ENCODE peak calls at places on chromosomes 13 and 19, in eight cellular contexts. One of them, this sample, is unnamed.
A peak's percentile ranks its signal among the peaks of the same experiment; 100 is the strongest.

GRCh38 chr13:40348096-40348679 is 318.3 kb downstream of the FOXO1 start:
- DNase-seq in esophagus squamous epithelium: no peak
- DNase-seq in ovary: no peak
- DNase-seq in foreskin keratinocyte: no peak
- DNase-seq in A549: no peak
- DNase-seq in adrenal gland: no peak
- DNase-seq in endothelial cell: no peak
- DNase-seq in OCI-LY7: no peak
- DNase-seq in this sample: no peak

GRCh38 chr19:435056-435706 is 25.7 kb downstream of the SHC2 start:
- DNase-seq in esophagus squamous epithelium: no peak
- DNase-seq in ovary: no peak
- DNase-seq in foreskin keratinocyte: no peak
- DNase-seq in A549: no peak
- DNase-seq in adrenal gland: no peak
- DNase-seq in endothelial cell: no peak
- DNase-seq in OCI-LY7: no peak
- DNase-seq in this sample: no peak

GRCh38 chr13:46389457-46389856 is 2.4 kb upstream of the RUBCNL start:
- DNase-seq in esophagus squamous epithelium: no peak
- DNase-seq in ovary: no peak
- DNase-seq in foreskin keratinocyte: no peak
- DNase-seq in A549: no peak
- DNase-seq in adrenal gland: no peak
- DNase-seq in endothelial cell: no peak
- DNase-seq in OCI-LY7: peak; percentile 63
- DNase-seq in this sample: no peak

GRCh38 chr13:72662548-72662947 is 64.9 kb downstream of the MZT1 start:
- DNase-seq in esophagus squamous epithelium: no peak
- DNase-seq in ovary: no peak
- DNase-seq in foreskin keratinocyte: no peak
- DNase-seq in A549: no peak
- DNase-seq in adrenal gland: no peak
- DNase-seq in endothelial cell: no peak
- DNase-seq in OCI-LY7: no peak
- DNase-seq in this sample: no peak

GRCh38 chr19:16121967-16122366 is 10.3 kb downstream of the RAB8A start:
- DNase-seq in esophagus squamous epithelium: no peak
- DNase-seq in ovary: no peak
- DNase-seq in foreskin keratinocyte: peak; percentile 92
- DNase-seq in A549: no peak
- DNase-seq in adrenal gland: no peak
- DNase-seq in endothelial cell: no peak
- DNase-seq in OCI-LY7: no peak
- DNase-seq in this sample: no peak

GRCh38 chr19:28393574-28394336 is 819.2 kb downstream of the UQCRFS1 start:
- DNase-seq in esophagus squamous epithelium: no peak
- DNase-seq in ovary: no peak
- DNase-seq in foreskin keratinocyte: no peak
- DNase-seq in A549: no peak
- DNase-seq in adrenal gland: peak; percentile 15
- DNase-seq in endothelial cell: no peak
- DNase-seq in OCI-LY7: peak; percentile 85
- DNase-seq in this sample: no peak

GRCh38 chr19:18049390-18049789 is 37.3 kb downstream of the IL12RB1 start:
- DNase-seq in esophagus squamous epithelium: no peak
- DNase-seq in ovary: peak; percentile 68
- DNase-seq in foreskin keratinocyte: no peak
- DNase-seq in A549: no peak
- DNase-seq in adrenal gland: peak; percentile 87
- DNase-seq in endothelial cell: no peak
- DNase-seq in OCI-LY7: no peak
- DNase-seq in this sample: peak; percentile 44

GRCh38 chr19:47790398-47790814 is 11.9 kb downstream of the SELENOW start:
- DNase-seq in esophagus squamous epithelium: no peak
- DNase-seq in ovary: peak; percentile 89
- DNase-seq in foreskin keratinocyte: no peak
- DNase-seq in A549: peak; percentile 94
- DNase-seq in adrenal gland: peak; percentile 80
- DNase-seq in endothelial cell: peak; percentile 97
- DNase-seq in OCI-LY7: peak; percentile 78
- DNase-seq in this sample: peak; percentile 97

GRCh38 chr19:55262359-55262758 is 3.5 kb upstream of the PPP6R1 start:
- DNase-seq in esophagus squamous epithelium: no peak
- DNase-seq in ovary: no peak
- DNase-seq in foreskin keratinocyte: no peak
- DNase-seq in A549: no peak
- DNase-seq in adrenal gland: no peak
- DNase-seq in endothelial cell: no peak
- DNase-seq in OCI-LY7: no peak
- DNase-seq in this sample: no peak

GRCh38 chr13:95128045-95128643 is 173.1 kb downstream of the ABCC4 start:
- DNase-seq in esophagus squamous epithelium: no peak
- DNase-seq in ovary: no peak
- DNase-seq in foreskin keratinocyte: no peak
- DNase-seq in A549: peak; percentile 10
- DNase-seq in adrenal gland: no peak
- DNase-seq in endothelial cell: no peak
- DNase-seq in OCI-LY7: no peak
- DNase-seq in this sample: no peak

GRCh38 chr19:18117364-18117691 is 19.8 kb downstream of the MAST3 start:
- DNase-seq in esophagus squamous epithelium: no peak
- DNase-seq in ovary: no peak
- DNase-seq in foreskin keratinocyte: no peak
- DNase-seq in A549: no peak
- DNase-seq in adrenal gland: no peak
- DNase-seq in endothelial cell: no peak
- DNase-seq in OCI-LY7: no peak
- DNase-seq in this sample: no peak

GRCh38 chr13:106818971-106819370 is 251.0 kb upstream of the ARGLU1 start:
- DNase-seq in esophagus squamous epithelium: no peak
- DNase-seq in ovary: no peak
- DNase-seq in foreskin keratinocyte: no peak
- DNase-seq in A549: no peak
- DNase-seq in adrenal gland: no peak
- DNase-seq in endothelial cell: no peak
- DNase-seq in OCI-LY7: no peak
- DNase-seq in this sample: no peak

GRCh38 chr13:99312493-99312883 is 5.3 kb upstream of the GPR183 start:
- DNase-seq in esophagus squamous epithelium: peak; percentile 23
- DNase-seq in ovary: peak; percentile 86
- DNase-seq in foreskin keratinocyte: no peak
- DNase-seq in A549: no peak
- DNase-seq in adrenal gland: peak; percentile 90
- DNase-seq in endothelial cell: no peak
- DNase-seq in OCI-LY7: no peak
- DNase-seq in this sample: no peak

GRCh38 chr19:35853038-35853756 is 893 bp upstream of the NPHS1 start:
- DNase-seq in esophagus squamous epithelium: no peak
- DNase-seq in ovary: no peak
- DNase-seq in foreskin keratinocyte: no peak
- DNase-seq in A549: no peak
- DNase-seq in adrenal gland: no peak
- DNase-seq in endothelial cell: no peak
- DNase-seq in OCI-LY7: no peak
- DNase-seq in this sample: no peak

GRCh38 chr19:3233831-3234230 is 9.4 kb downstream of the CELF5 start:
- DNase-seq in esophagus squamous epithelium: no peak
- DNase-seq in ovary: no peak
- DNase-seq in foreskin keratinocyte: no peak
- DNase-seq in A549: no peak
- DNase-seq in adrenal gland: no peak
- DNase-seq in endothelial cell: no peak
- DNase-seq in OCI-LY7: no peak
- DNase-seq in this sample: no peak

GRCh38 chr19:3238066-3238561 is 13.7 kb downstream of the CELF5 start:
- DNase-seq in esophagus squamous epithelium: no peak
- DNase-seq in ovary: no peak
- DNase-seq in foreskin keratinocyte: no peak
- DNase-seq in A549: no peak
- DNase-seq in adrenal gland: no peak
- DNase-seq in endothelial cell: no peak
- DNase-seq in OCI-LY7: no peak
- DNase-seq in this sample: no peak

GRCh38 chr19:3236272-3236671 is 11.8 kb downstream of the CELF5 start:
- DNase-seq in esophagus squamous epithelium: no peak
- DNase-seq in ovary: no peak
- DNase-seq in foreskin keratinocyte: no peak
- DNase-seq in A549: no peak
- DNase-seq in adrenal gland: no peak
- DNase-seq in endothelial cell: no peak
- DNase-seq in OCI-LY7: no peak
- DNase-seq in this sample: no peak

GRCh38 chr19:3233116-3233515 is 8.7 kb downstream of the CELF5 start:
- DNase-seq in esophagus squamous epithelium: no peak
- DNase-seq in ovary: no peak
- DNase-seq in foreskin keratinocyte: no peak
- DNase-seq in A549: no peak
- DNase-seq in adrenal gland: no peak
- DNase-seq in endothelial cell: no peak
- DNase-seq in OCI-LY7: no peak
- DNase-seq in this sample: no peak

GRCh38 chr19:3234800-3235199 is 10.3 kb downstream of the CELF5 start:
- DNase-seq in esophagus squamous epithelium: no peak
- DNase-seq in ovary: no peak
- DNase-seq in foreskin keratinocyte: no peak
- DNase-seq in A549: no peak
- DNase-seq in adrenal gland: no peak
- DNase-seq in endothelial cell: peak; percentile 36
- DNase-seq in OCI-LY7: no peak
- DNase-seq in this sample: no peak
- TF ChIP-seq CTCF in esophagus squamous epithelium: no peak
- TF ChIP-seq CTCF in ovary: no peak
- TF ChIP-seq CTCF in foreskin keratinocyte: peak; percentile 46
- TF ChIP-seq CTCF in A549: no peak
- TF ChIP-seq CTCF in adrenal gland: no peak
- TF ChIP-seq CTCF in endothelial cell: no peak
- TF ChIP-seq CTCF in OCI-LY7: peak; percentile 66
- TF ChIP-seq CTCF in this sample: no peak

GRCh38 chr19:51107406-51108065 is 673 bp downstream of the CTU1 start:
- DNase-seq in esophagus squamous epithelium: no peak
- DNase-seq in ovary: no peak
- DNase-seq in foreskin keratinocyte: no peak
- DNase-seq in A549: peak; percentile 41
- DNase-seq in adrenal gland: no peak
- DNase-seq in endothelial cell: peak; percentile 18
- DNase-seq in OCI-LY7: peak; percentile 29
- DNase-seq in this sample: peak; percentile 31

GRCh38 chr19:51110666-51110971 is 2.4 kb upstream of the CTU1 start:
- DNase-seq in esophagus squamous epithelium: no peak
- DNase-seq in ovary: no peak
- DNase-seq in foreskin keratinocyte: no peak
- DNase-seq in A549: no peak
- DNase-seq in adrenal gland: no peak
- DNase-seq in endothelial cell: no peak
- DNase-seq in OCI-LY7: no peak
- DNase-seq in this sample: no peak

GRCh38 chr19:51111606-51112005 is 3.4 kb upstream of the CTU1 start:
- DNase-seq in esophagus squamous epithelium: no peak
- DNase-seq in ovary: no peak
- DNase-seq in foreskin keratinocyte: no peak
- DNase-seq in A549: peak; percentile 64
- DNase-seq in adrenal gland: no peak
- DNase-seq in endothelial cell: peak; percentile 29
- DNase-seq in OCI-LY7: no peak
- DNase-seq in this sample: no peak

GRCh38 chr19:51108066-51108804 is at the start of gene CTU1:
- DNase-seq in esophagus squamous epithelium: peak; percentile 95
- DNase-seq in ovary: peak; percentile 97
- DNase-seq in foreskin keratinocyte: peak; percentile 98
- DNase-seq in A549: peak; percentile 98
- DNase-seq in adrenal gland: peak; percentile 99
- DNase-seq in endothelial cell: peak; percentile 96
- DNase-seq in OCI-LY7: peak; percentile 99
- DNase-seq in this sample: peak; percentile 89

DNA sequence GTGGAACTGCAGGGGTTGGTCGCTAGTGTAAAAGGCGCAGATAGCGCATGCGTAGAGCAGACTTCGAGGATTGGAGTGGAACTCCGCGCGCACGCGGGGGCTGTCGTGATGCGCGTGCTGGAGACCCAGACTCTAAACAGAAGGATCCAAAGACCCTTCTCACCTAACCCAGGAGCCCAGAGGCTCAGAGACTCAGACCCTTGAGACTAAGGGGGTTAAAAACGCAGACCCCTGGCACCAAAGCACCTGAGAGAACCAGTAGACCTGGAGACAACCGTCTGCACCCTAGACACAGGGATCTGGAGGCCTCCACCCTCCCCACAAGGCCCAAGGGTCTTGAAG is 567 bp upstream of the CTU1 start:
- DNase-seq in esophagus squamous epithelium: no peak
- DNase-seq in ovary: no peak
- DNase-seq in foreskin keratinocyte: no peak
- DNase-seq in A549: no peak
- DNase-seq in adrenal gland: no peak
- DNase-seq in endothelial cell: no peak
- DNase-seq in OCI-LY7: no peak
- DNase-seq in this sample: no peak
- TF ChIP-seq CTCF in esophagus squamous epithelium: no peak
- TF ChIP-seq CTCF in ovary: no peak
- TF ChIP-seq CTCF in foreskin keratinocyte: no peak
- TF ChIP-seq CTCF in A549: no peak
- TF ChIP-seq CTCF in adrenal gland: no peak
- TF ChIP-seq CTCF in endothelial cell: no peak
- TF ChIP-seq CTCF in OCI-LY7: no peak
- TF ChIP-seq CTCF in this sample: no peak

GRCh38 chr19:49422407-49423277 is 599 bp downstream of the PTH2 start:
- DNase-seq in esophagus squamous epithelium: no peak
- DNase-seq in ovary: no peak
- DNase-seq in foreskin keratinocyte: peak; percentile 31
- DNase-seq in A549: peak; percentile 66
- DNase-seq in adrenal gland: no peak
- DNase-seq in endothelial cell: peak; percentile 75
- DNase-seq in OCI-LY7: no peak
- DNase-seq in this sample: no peak
- TF ChIP-seq CTCF in esophagus squamous epithelium: no peak
- TF ChIP-seq CTCF in ovary: no peak
- TF ChIP-seq CTCF in foreskin keratinocyte: peak; percentile 55
- TF ChIP-seq CTCF in A549: peak; percentile 61
- TF ChIP-seq CTCF in adrenal gland: peak; percentile 36
- TF ChIP-seq CTCF in endothelial cell: peak; percentile 76
- TF ChIP-seq CTCF in OCI-LY7: peak; percentile 55
- TF ChIP-seq CTCF in this sample: no peak

GRCh38 chr19:30997222-30997621 is 352.0 kb downstream of the TSHZ3 start:
- DNase-seq in esophagus squamous epithelium: no peak
- DNase-seq in ovary: no peak
- DNase-seq in foreskin keratinocyte: no peak
- DNase-seq in A549: no peak
- DNase-seq in adrenal gland: no peak
- DNase-seq in endothelial cell: no peak
- DNase-seq in OCI-LY7: no peak
- DNase-seq in this sample: no peak

GRCh38 chr19:30999726-31000125 is 349.5 kb downstream of the TSHZ3 start:
- DNase-seq in esophagus squamous epithelium: no peak
- DNase-seq in ovary: no peak
- DNase-seq in foreskin keratinocyte: no peak
- DNase-seq in A549: no peak
- DNase-seq in adrenal gland: no peak
- DNase-seq in endothelial cell: no peak
- DNase-seq in OCI-LY7: no peak
- DNase-seq in this sample: no peak

GRCh38 chr19:31000913-31001312 is 348.3 kb downstream of the TSHZ3 start:
- DNase-seq in esophagus squamous epithelium: no peak
- DNase-seq in ovary: no peak
- DNase-seq in foreskin keratinocyte: no peak
- DNase-seq in A549: no peak
- DNase-seq in adrenal gland: no peak
- DNase-seq in endothelial cell: no peak
- DNase-seq in OCI-LY7: no peak
- DNase-seq in this sample: no peak

GRCh38 chr19:31002852-31003251 is 346.4 kb downstream of the TSHZ3 start:
- DNase-seq in esophagus squamous epithelium: no peak
- DNase-seq in ovary: no peak
- DNase-seq in foreskin keratinocyte: no peak
- DNase-seq in A549: no peak
- DNase-seq in adrenal gland: peak; percentile 26
- DNase-seq in endothelial cell: no peak
- DNase-seq in OCI-LY7: no peak
- DNase-seq in this sample: no peak
- TF ChIP-seq CTCF in esophagus squamous epithelium: no peak
- TF ChIP-seq CTCF in ovary: no peak
- TF ChIP-seq CTCF in foreskin keratinocyte: peak; percentile 33
- TF ChIP-seq CTCF in A549: no peak
- TF ChIP-seq CTCF in adrenal gland: no peak
- TF ChIP-seq CTCF in endothelial cell: no peak
- TF ChIP-seq CTCF in OCI-LY7: no peak
- TF ChIP-seq CTCF in this sample: no peak